ENCODE peak calls at places on chromosome 16, in nine cellular contexts. F is T-cell, O is GM18507, I is amygdala, Z is T-helper 17 cell, C is NCI-H345, M is HS-5, K is HT1080, Y is skeletal muscle cell. P is an unnamed sample.

GRCh38 chr16:51967566-51967965 is 579.4 kb downstream of the TOX3 start:
- DNase-seq in C (no peak), F (no peak), O (no peak), M (no peak), Y (no peak), K (no peak), I (no peak), Z (no peak), P (no peak)

GRCh38 chr16:86444274-86445060 is 65.9 kb upstream of the FOXF1 start:
- DNase-seq in K (no peak), F (no peak), C (no peak), Y (no peak), O (no peak), M (no peak), Z (no peak), I (no peak), P (no peak)

GRCh38 chr16:71746442-71747046 is 22.0 kb upstream of the PHLPP2 start:
- DNase-seq in C (peak; percentile 8), K (peak; percentile 27), Y (no peak), F (peak; percentile 6), O (peak; percentile 18), Z (no peak), M (no peak), I (no peak), P (peak; percentile 56)

GRCh38 chr16:83995756-83996155 is 27.7 kb downstream of the NECAB2 start:
- DNase-seq in Y (no peak), M (no peak), C (peak; percentile 85), F (no peak), I (no peak), Z (no peak), O (no peak), K (no peak), P (no peak)

GRCh38 chr16:55706739-55707487 is 51.1 kb downstream of the SLC6A2 start:
- DNase-seq in I (no peak), Y (no peak), Z (no peak), O (no peak), K (no peak), F (no peak), C (no peak), M (no peak), P (no peak)

GRCh38 chr16:23365602-23366240 is 63.6 kb downstream of the SCNN1B start:
- DNase-seq in Y (no peak), Z (no peak), I (no peak), K (no peak), C (no peak), M (no peak), F (no peak), O (no peak), P (peak; percentile 30)

GRCh38 chr16:56551796-56552738 is 12.8 kb upstream of the MT4 start:
- DNase-seq in M (no peak), F (no peak), K (no peak), I (peak; percentile 49), O (no peak), Z (no peak), Y (no peak), C (no peak), P (peak; percentile 34)

GRCh38 chr16:5907544-5907943 is 809.9 kb upstream of the EEF2KMT start:
- DNase-seq in O (no peak), C (no peak), F (no peak), Z (no peak), K (no peak), M (no peak), Y (no peak), I (no peak), P (no peak)

GRCh38 chr16:15948532-15949209 is 745 bp upstream of the ABCC1 start:
- DNase-seq in O (no peak), Y (no peak), K (no peak), Z (no peak), M (no peak), F (no peak), I (no peak), C (no peak), P (no peak)

GRCh38 chr16:30700491-30700890 is 1.5 kb downstream of the SRCAP start:
- DNase-seq in M (no peak), O (no peak), Z (no peak), F (no peak), I (no peak), Y (no peak), C (no peak), K (no peak), P (no peak)

GRCh38 chr16:56539667-56540066 is 19.8 kb upstream of the BBS2 start:
- DNase-seq in F (no peak), C (no peak), I (no peak), Z (no peak), K (no peak), Y (no peak), O (no peak), M (no peak), P (no peak)

GRCh38 chr16:57485916-57486857 is at the start of gene DOK4:
- DNase-seq in O (peak; percentile 86), I (peak; percentile 19), Z (peak; percentile 76), K (no peak), F (peak; percentile 68), M (no peak), C (peak; percentile 44), Y (peak; percentile 21), P (peak; percentile 39)

GRCh38 chr16:55386534-55387296 is 62.7 kb downstream of the IRX6 start:
- DNase-seq in F (no peak), Z (no peak), K (no peak), M (no peak), C (no peak), I (no peak), Y (no peak), O (no peak), P (no peak)

GRCh38 chr16:85326113-85326793 is 214.0 kb upstream of the CIBAR2 start:
- DNase-seq in M (no peak), Z (no peak), F (no peak), K (peak; percentile 27), I (no peak), C (no peak), O (no peak), Y (no peak), P (peak; percentile 63)

GRCh38 chr16:3259097-3259496 is 2.7 kb upstream of the MEFV start:
- DNase-seq in O (no peak), F (no peak), Z (no peak), I (no peak), Y (no peak), C (no peak), M (no peak), K (no peak), P (no peak)

GRCh38 chr16:80151706-80152073 is 389.1 kb upstream of the DYNLRB2 start:
- DNase-seq in O (no peak), F (no peak), I (no peak), K (no peak), Z (no peak), C (no peak), Y (no peak), M (no peak), P (no peak)

GRCh38 chr16:83402969-83403368 is 404.8 kb upstream of the HSBP1 start:
- DNase-seq in I (no peak), M (no peak), C (no peak), Y (peak; percentile 27), K (peak; percentile 70), O (no peak), Z (no peak), F (no peak), P (no peak)

GRCh38 chr16:15970202-15970601 is 20.8 kb downstream of the ABCC1 start:
- DNase-seq in I (no peak), Y (no peak), K (peak; percentile 39), M (no peak), C (no peak), F (no peak), O (no peak), Z (no peak), P (no peak)

GRCh38 chr16:8627456-8627855 is 6.0 kb downstream of the METTL22 start:
- DNase-seq in F (no peak), I (no peak), M (no peak), O (no peak), Z (no peak), C (no peak), K (no peak), Y (no peak), P (no peak)

GRCh38 chr16:77273-77806 is 685 bp upstream of the MPG start:
- DNase-seq in I (no peak), K (peak; percentile 73), F (no peak), O (no peak), Y (no peak), C (peak; percentile 40), Z (no peak), M (no peak), P (peak; percentile 45)

GRCh38 chr16:65538945-65539344 is 417.1 kb upstream of the CDH11 start:
- DNase-seq in I (no peak), O (no peak), Y (no peak), C (no peak), F (no peak), Z (no peak), M (no peak), K (no peak), P (no peak)

GRCh38 chr16:70523013-70523620 is at the start of gene COG4:
- DNase-seq in F (peak; percentile 88), M (no peak), C (peak; percentile 81), Z (peak; percentile 86), Y (peak; percentile 45), K (peak; percentile 78), I (peak; percentile 68), O (peak; percentile 78), P (peak; percentile 93)

GRCh38 chr16:75109732-75110243 is 6.8 kb downstream of the LDHD start:
- DNase-seq in O (no peak), C (peak; percentile 15), K (no peak), Y (no peak), I (no peak), M (no peak), F (no peak), Z (no peak), P (no peak)

GRCh38 chr16:89330177-89330856 is 112.8 kb downstream of the ZNF778 start:
- DNase-seq in Y (no peak), I (no peak), M (no peak), K (peak; percentile 91), C (peak; percentile 61), Z (peak; percentile 47), F (peak; percentile 48), O (no peak), P (no peak)

P was measured in KBM-7.